ENCODE peak calls at places on chromosomes 12 and 14, in nine cellular contexts. One of them, this sample, is unnamed.
A peak's percentile ranks its signal among the peaks of the same experiment; 100 is the strongest.

GRCh38 chr14:91510171-91511013 is at the start of gene PPP4R3A:
- DNase-seq in Peyer's patch: peak; percentile 90
- DNase-seq in uterus: peak; percentile 95
- DNase-seq in astrocyte of the spinal cord: peak; percentile 97
- DNase-seq in ascending aorta: peak; percentile 79
- DNase-seq in CD4-positive, alpha-beta T cell: peak; percentile 82
- DNase-seq in cardiac muscle cell: peak; percentile 98
- DNase-seq in heart left ventricle: peak; percentile 97
- DNase-seq in fibroblast of mammary gland: peak; percentile 96
- DNase-seq in this sample: peak; percentile 92

GRCh38 chr12:58841058-58841798 is 79.1 kb downstream of the LRIG3 start:
- DNase-seq in Peyer's patch: no peak
- DNase-seq in uterus: no peak
- DNase-seq in astrocyte of the spinal cord: no peak
- DNase-seq in ascending aorta: no peak
- DNase-seq in CD4-positive, alpha-beta T cell: no peak
- DNase-seq in cardiac muscle cell: no peak
- DNase-seq in heart left ventricle: peak; percentile 34
- DNase-seq in fibroblast of mammary gland: no peak
- DNase-seq in this sample: no peak

GRCh38 chr12:19850341-19851065 is 411.2 kb downstream of the AEBP2 start:
- DNase-seq in Peyer's patch: no peak
- DNase-seq in uterus: peak; percentile 40
- DNase-seq in astrocyte of the spinal cord: peak; percentile 72
- DNase-seq in ascending aorta: no peak
- DNase-seq in CD4-positive, alpha-beta T cell: no peak
- DNase-seq in cardiac muscle cell: peak; percentile 63
- DNase-seq in heart left ventricle: no peak
- DNase-seq in fibroblast of mammary gland: peak; percentile 33
- DNase-seq in this sample: no peak

GRCh38 chr12:21819236-21819635 is 44.7 kb upstream of the KCNJ8 start:
- DNase-seq in Peyer's patch: no peak
- DNase-seq in uterus: no peak
- DNase-seq in astrocyte of the spinal cord: peak; percentile 32
- DNase-seq in ascending aorta: no peak
- DNase-seq in CD4-positive, alpha-beta T cell: no peak
- DNase-seq in cardiac muscle cell: no peak
- DNase-seq in heart left ventricle: no peak
- DNase-seq in fibroblast of mammary gland: peak; percentile 65
- DNase-seq in this sample: no peak

GRCh38 chr12:100229036-100229635 is 28.5 kb downstream of the ACTR6 start:
- DNase-seq in Peyer's patch: no peak
- DNase-seq in uterus: no peak
- DNase-seq in astrocyte of the spinal cord: no peak
- DNase-seq in ascending aorta: no peak
- DNase-seq in CD4-positive, alpha-beta T cell: no peak
- DNase-seq in cardiac muscle cell: peak; percentile 25
- DNase-seq in heart left ventricle: no peak
- DNase-seq in fibroblast of mammary gland: peak; percentile 30
- DNase-seq in this sample: no peak

GRCh38 chr12:56469007-56469930 is 891 bp downstream of the SPRYD4 start:
- DNase-seq in Peyer's patch: no peak
- DNase-seq in uterus: no peak
- DNase-seq in astrocyte of the spinal cord: no peak
- DNase-seq in ascending aorta: no peak
- DNase-seq in CD4-positive, alpha-beta T cell: no peak
- DNase-seq in cardiac muscle cell: no peak
- DNase-seq in heart left ventricle: no peak
- DNase-seq in fibroblast of mammary gland: peak; percentile 2
- DNase-seq in this sample: no peak

GRCh38 chr12:30067156-30067555 is 283.4 kb upstream of the TMTC1 start:
- DNase-seq in Peyer's patch: no peak
- DNase-seq in uterus: no peak
- DNase-seq in astrocyte of the spinal cord: no peak
- DNase-seq in ascending aorta: no peak
- DNase-seq in CD4-positive, alpha-beta T cell: no peak
- DNase-seq in cardiac muscle cell: peak; percentile 34
- DNase-seq in heart left ventricle: no peak
- DNase-seq in fibroblast of mammary gland: peak; percentile 63
- DNase-seq in this sample: no peak

GRCh38 chr12:107127482-107128185 is 34.3 kb upstream of the CRY1 start:
- DNase-seq in Peyer's patch: no peak
- DNase-seq in uterus: no peak
- DNase-seq in astrocyte of the spinal cord: no peak
- DNase-seq in ascending aorta: no peak
- DNase-seq in CD4-positive, alpha-beta T cell: no peak
- DNase-seq in cardiac muscle cell: no peak
- DNase-seq in heart left ventricle: no peak
- DNase-seq in fibroblast of mammary gland: no peak
- DNase-seq in this sample: no peak

GRCh38 chr14:39107624-39108023 is 4.6 kb upstream of the SEC23A start:
- DNase-seq in Peyer's patch: no peak
- DNase-seq in uterus: no peak
- DNase-seq in astrocyte of the spinal cord: peak; percentile 52
- DNase-seq in ascending aorta: no peak
- DNase-seq in CD4-positive, alpha-beta T cell: no peak
- DNase-seq in cardiac muscle cell: peak; percentile 61
- DNase-seq in heart left ventricle: no peak
- DNase-seq in fibroblast of mammary gland: peak; percentile 63
- DNase-seq in this sample: no peak

GRCh38 chr12:108620236-108620879 is 13.3 kb downstream of the SELPLG start:
- DNase-seq in Peyer's patch: no peak
- DNase-seq in uterus: no peak
- DNase-seq in astrocyte of the spinal cord: no peak
- DNase-seq in ascending aorta: no peak
- DNase-seq in CD4-positive, alpha-beta T cell: no peak
- DNase-seq in cardiac muscle cell: peak; percentile 94
- DNase-seq in heart left ventricle: no peak
- DNase-seq in fibroblast of mammary gland: peak; percentile 90
- DNase-seq in this sample: no peak

GRCh38 chr12:116266631-116267349 is 10.7 kb downstream of the MED13L start:
- DNase-seq in Peyer's patch: no peak
- DNase-seq in uterus: no peak
- DNase-seq in astrocyte of the spinal cord: peak; percentile 31
- DNase-seq in ascending aorta: no peak
- DNase-seq in CD4-positive, alpha-beta T cell: no peak
- DNase-seq in cardiac muscle cell: no peak
- DNase-seq in heart left ventricle: no peak
- DNase-seq in fibroblast of mammary gland: peak; percentile 49
- DNase-seq in this sample: no peak

GRCh38 chr14:93007225-93007997 is 84.5 kb downstream of the CHGA start:
- DNase-seq in Peyer's patch: peak; percentile 63
- DNase-seq in uterus: no peak
- DNase-seq in astrocyte of the spinal cord: peak; percentile 80
- DNase-seq in ascending aorta: peak; percentile 45
- DNase-seq in CD4-positive, alpha-beta T cell: no peak
- DNase-seq in cardiac muscle cell: peak; percentile 65
- DNase-seq in heart left ventricle: peak; percentile 78
- DNase-seq in fibroblast of mammary gland: peak; percentile 89
- DNase-seq in this sample: no peak

GRCh38 chr12:119082496-119082895 is 96.2 kb upstream of the HSPB8 start:
- DNase-seq in Peyer's patch: no peak
- DNase-seq in uterus: no peak
- DNase-seq in astrocyte of the spinal cord: no peak
- DNase-seq in ascending aorta: no peak
- DNase-seq in CD4-positive, alpha-beta T cell: no peak
- DNase-seq in cardiac muscle cell: no peak
- DNase-seq in heart left ventricle: peak; percentile 83
- DNase-seq in fibroblast of mammary gland: no peak
- DNase-seq in this sample: no peak

DNA sequence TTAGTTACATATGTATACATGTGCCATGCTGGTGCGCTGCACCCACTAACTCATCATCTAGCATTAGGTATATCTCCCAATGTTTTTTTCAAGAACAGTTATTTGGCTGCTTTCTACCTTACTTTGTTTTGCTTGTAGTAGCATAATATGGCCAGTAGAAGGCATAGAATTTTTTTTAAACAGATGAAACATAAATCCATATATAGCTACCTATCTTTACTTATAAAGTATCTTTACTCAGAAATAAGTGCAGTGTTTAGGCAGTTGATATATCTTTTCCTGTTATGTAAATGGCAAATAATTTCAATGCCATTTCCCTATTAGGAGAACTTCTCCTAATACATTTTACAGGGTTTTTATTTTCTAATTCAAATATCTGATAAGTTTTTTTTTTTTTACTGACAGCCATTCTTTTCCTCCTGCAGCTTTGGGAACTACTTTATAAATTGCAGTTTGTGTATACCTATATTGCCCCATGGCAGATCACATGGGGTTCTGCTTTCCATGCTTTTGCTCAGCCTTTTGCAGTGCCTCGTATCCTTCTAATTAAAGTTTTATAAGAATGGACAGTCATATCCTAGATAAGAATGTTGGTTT is 143.1 kb downstream of the PCNX1 start:
- DNase-seq in Peyer's patch: no peak
- DNase-seq in uterus: no peak
- DNase-seq in astrocyte of the spinal cord: peak; percentile 29
- DNase-seq in ascending aorta: no peak
- DNase-seq in CD4-positive, alpha-beta T cell: no peak
- DNase-seq in cardiac muscle cell: peak; percentile 27
- DNase-seq in heart left ventricle: no peak
- DNase-seq in fibroblast of mammary gland: peak; percentile 29
- DNase-seq in this sample: no peak
- TF ChIP-seq CTCF in Peyer's patch: peak; percentile 42
- TF ChIP-seq CTCF in uterus: no peak
- TF ChIP-seq CTCF in astrocyte of the spinal cord: peak; percentile 49
- TF ChIP-seq CTCF in ascending aorta: no peak
- TF ChIP-seq CTCF in CD4-positive, alpha-beta T cell: peak; percentile 61
- TF ChIP-seq CTCF in cardiac muscle cell: peak; percentile 41
- TF ChIP-seq CTCF in heart left ventricle: peak; percentile 40
- TF ChIP-seq CTCF in fibroblast of mammary gland: peak; percentile 46
- TF ChIP-seq CTCF in this sample: peak; percentile 59

GRCh38 chr14:64692189-64692588 is 12.0 kb upstream of the PLEKHG3 start:
- DNase-seq in Peyer's patch: no peak
- DNase-seq in uterus: no peak
- DNase-seq in astrocyte of the spinal cord: no peak
- DNase-seq in ascending aorta: no peak
- DNase-seq in CD4-positive, alpha-beta T cell: no peak
- DNase-seq in cardiac muscle cell: no peak
- DNase-seq in heart left ventricle: no peak
- DNase-seq in fibroblast of mammary gland: no peak
- DNase-seq in this sample: no peak

GRCh38 chr14:64695071-64695470 is 9.2 kb upstream of the PLEKHG3 start:
- DNase-seq in Peyer's patch: no peak
- DNase-seq in uterus: no peak
- DNase-seq in astrocyte of the spinal cord: no peak
- DNase-seq in ascending aorta: no peak
- DNase-seq in CD4-positive, alpha-beta T cell: no peak
- DNase-seq in cardiac muscle cell: no peak
- DNase-seq in heart left ventricle: no peak
- DNase-seq in fibroblast of mammary gland: no peak
- DNase-seq in this sample: no peak

GRCh38 chr14:64692597-64693350 is 11.4 kb upstream of the PLEKHG3 start:
- DNase-seq in Peyer's patch: no peak
- DNase-seq in uterus: no peak
- DNase-seq in astrocyte of the spinal cord: no peak
- DNase-seq in ascending aorta: no peak
- DNase-seq in CD4-positive, alpha-beta T cell: no peak
- DNase-seq in cardiac muscle cell: peak; percentile 36
- DNase-seq in heart left ventricle: no peak
- DNase-seq in fibroblast of mammary gland: no peak
- DNase-seq in this sample: no peak

GRCh38 chr14:64696355-64696844 is 7.8 kb upstream of the PLEKHG3 start:
- DNase-seq in Peyer's patch: no peak
- DNase-seq in uterus: peak; percentile 53
- DNase-seq in astrocyte of the spinal cord: no peak
- DNase-seq in ascending aorta: no peak
- DNase-seq in CD4-positive, alpha-beta T cell: no peak
- DNase-seq in cardiac muscle cell: no peak
- DNase-seq in heart left ventricle: peak; percentile 24
- DNase-seq in fibroblast of mammary gland: no peak
- DNase-seq in this sample: no peak

DNA sequence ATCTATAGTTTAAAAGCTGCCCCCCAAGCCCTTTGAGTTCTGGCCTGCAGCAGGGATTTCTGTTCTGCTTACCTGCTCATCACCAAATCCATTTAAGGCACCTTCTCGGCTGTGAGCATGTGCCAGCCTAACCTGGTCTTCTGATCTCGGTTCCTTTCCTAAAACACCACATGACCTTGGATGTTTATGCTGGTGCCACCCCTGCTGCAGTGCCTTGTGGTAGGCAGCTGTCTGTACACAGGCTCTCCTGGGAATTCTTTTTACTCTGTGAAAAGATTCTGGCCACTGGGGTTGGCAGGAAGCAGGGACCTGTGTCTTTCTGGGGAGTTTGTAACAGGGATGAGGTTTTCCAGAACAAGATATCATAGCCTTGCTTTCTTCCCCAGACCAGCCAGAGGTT is 10.5 kb upstream of the PLEKHG3 start:
- DNase-seq in Peyer's patch: no peak
- DNase-seq in uterus: no peak
- DNase-seq in astrocyte of the spinal cord: no peak
- DNase-seq in ascending aorta: no peak
- DNase-seq in CD4-positive, alpha-beta T cell: no peak
- DNase-seq in cardiac muscle cell: no peak
- DNase-seq in heart left ventricle: no peak
- DNase-seq in fibroblast of mammary gland: no peak
- DNase-seq in this sample: no peak
- TF ChIP-seq CTCF in Peyer's patch: no peak
- TF ChIP-seq CTCF in uterus: no peak
- TF ChIP-seq CTCF in astrocyte of the spinal cord: no peak
- TF ChIP-seq CTCF in ascending aorta: no peak
- TF ChIP-seq CTCF in CD4-positive, alpha-beta T cell: no peak
- TF ChIP-seq CTCF in cardiac muscle cell: no peak
- TF ChIP-seq CTCF in heart left ventricle: no peak
- TF ChIP-seq CTCF in fibroblast of mammary gland: no peak
- TF ChIP-seq CTCF in this sample: no peak

GRCh38 chr12:52413787-52414345 is 7.7 kb upstream of the KRT82 start:
- DNase-seq in Peyer's patch: no peak
- DNase-seq in uterus: no peak
- DNase-seq in astrocyte of the spinal cord: no peak
- DNase-seq in ascending aorta: no peak
- DNase-seq in CD4-positive, alpha-beta T cell: no peak
- DNase-seq in cardiac muscle cell: no peak
- DNase-seq in heart left ventricle: no peak
- DNase-seq in fibroblast of mammary gland: no peak
- DNase-seq in this sample: no peak
- TF ChIP-seq CTCF in Peyer's patch: no peak
- TF ChIP-seq CTCF in uterus: no peak
- TF ChIP-seq CTCF in astrocyte of the spinal cord: no peak
- TF ChIP-seq CTCF in ascending aorta: no peak
- TF ChIP-seq CTCF in CD4-positive, alpha-beta T cell: no peak
- TF ChIP-seq CTCF in cardiac muscle cell: no peak
- TF ChIP-seq CTCF in heart left ventricle: no peak
- TF ChIP-seq CTCF in fibroblast of mammary gland: no peak
- TF ChIP-seq CTCF in this sample: no peak

GRCh38 chr12:16622315-16622714 is 16.4 kb upstream of the LMO3 start:
- DNase-seq in Peyer's patch: no peak
- DNase-seq in uterus: no peak
- DNase-seq in astrocyte of the spinal cord: no peak
- DNase-seq in ascending aorta: no peak
- DNase-seq in CD4-positive, alpha-beta T cell: no peak
- DNase-seq in cardiac muscle cell: no peak
- DNase-seq in heart left ventricle: no peak
- DNase-seq in fibroblast of mammary gland: no peak
- DNase-seq in this sample: no peak

DNA sequence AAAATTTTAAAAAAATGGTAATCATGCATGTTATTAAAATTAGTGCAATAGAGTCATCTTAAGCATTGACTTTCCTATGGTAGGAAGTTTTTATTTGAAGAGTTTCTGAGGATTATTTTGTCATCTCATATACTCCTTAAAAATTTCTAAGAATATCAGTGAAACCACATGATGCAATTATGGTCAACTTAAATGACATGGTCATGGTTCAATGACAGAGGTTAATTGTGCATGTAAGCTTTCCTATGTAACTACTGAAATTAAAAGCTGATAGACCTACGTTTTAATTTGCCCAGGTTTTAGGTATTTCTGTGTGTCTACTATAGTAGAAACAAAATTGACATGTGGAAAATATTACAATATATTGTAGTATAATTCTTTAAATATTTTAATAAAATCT is 21.0 kb upstream of the LMO3 start:
- DNase-seq in Peyer's patch: no peak
- DNase-seq in uterus: no peak
- DNase-seq in astrocyte of the spinal cord: no peak
- DNase-seq in ascending aorta: no peak
- DNase-seq in CD4-positive, alpha-beta T cell: no peak
- DNase-seq in cardiac muscle cell: no peak
- DNase-seq in heart left ventricle: no peak
- DNase-seq in fibroblast of mammary gland: no peak
- DNase-seq in this sample: no peak
- TF ChIP-seq CTCF in Peyer's patch: no peak
- TF ChIP-seq CTCF in uterus: no peak
- TF ChIP-seq CTCF in astrocyte of the spinal cord: no peak
- TF ChIP-seq CTCF in ascending aorta: no peak
- TF ChIP-seq CTCF in CD4-positive, alpha-beta T cell: no peak
- TF ChIP-seq CTCF in cardiac muscle cell: no peak
- TF ChIP-seq CTCF in heart left ventricle: no peak
- TF ChIP-seq CTCF in fibroblast of mammary gland: no peak
- TF ChIP-seq CTCF in this sample: no peak

This sample was measured in natural killer cell.